ENCODE peak calls at places on chromosomes 11 and 22, in six cellular contexts. K is lung; M is Panc1; Y is HCT116; A is cardiac muscle cell; T is CD4-positive, CD25-positive, alpha-beta regulatory T cell. F is an unnamed sample.

GRCh38 chr11:119771210-119771770 is 42.3 kb upstream of the NECTIN1 start:
- DNase-seq in K (no peak), M (no peak), Y (no peak), A (no peak), T (no peak), F (no peak)

GRCh38 chr11:5992604-5993251 is 5.9 kb upstream of the OR52L1 start:
- DNase-seq in K (no peak), M (no peak), Y (peak; percentile 13), A (peak; percentile 16), T (no peak), F (peak; percentile 17)

GRCh38 chr11:122721964-122722266 is 66.4 kb downstream of the UBASH3B start:
- DNase-seq in K (no peak), M (no peak), Y (peak; percentile 16), A (peak; percentile 69), T (no peak), F (no peak)

GRCh38 chr11:61349189-61349751 is 12.4 kb downstream of the CYB561A3 start:
- DNase-seq in K (no peak), M (no peak), Y (no peak), A (no peak), T (no peak), F (no peak)

GRCh38 chr22:44394246-44395115 is 81.7 kb upstream of the SHISAL1 start:
- DNase-seq in K (no peak), M (no peak), Y (no peak), A (no peak), T (no peak), F (peak; percentile 5)

GRCh38 chr11:14454861-14455632 is 44.6 kb downstream of the COPB1 start:
- DNase-seq in K (no peak), M (peak; percentile 28), Y (no peak), A (peak; percentile 53), T (no peak), F (peak; percentile 22)

GRCh38 chr22:44329179-44329796 is 16.5 kb upstream of the SHISAL1 start:
- DNase-seq in K (no peak), M (no peak), Y (no peak), A (no peak), T (no peak), F (no peak)

GRCh38 chr11:2929880-2930704 is 872 bp upstream of the PHLDA2 start:
- DNase-seq in K (no peak), M (no peak), Y (peak; percentile 46), A (peak; percentile 33), T (no peak), F (peak; percentile 43)

GRCh38 chr11:121929581-121929980 is 186.4 kb downstream of the BLID start:
- DNase-seq in K (no peak), M (no peak), Y (no peak), A (peak; percentile 67), T (no peak), F (peak; percentile 66)

GRCh38 chr11:73201249-73201648 is 16.8 kb upstream of the P2RY2 start:
- DNase-seq in K (peak; percentile 73), M (no peak), Y (no peak), A (peak; percentile 70), T (no peak), F (no peak)

GRCh38 chr11:15723966-15724365 is 609.2 kb downstream of the INSC start:
- DNase-seq in K (no peak), M (no peak), Y (no peak), A (no peak), T (no peak), F (no peak)

GRCh38 chr11:72436667-72437066 is 2.3 kb upstream of the CLPB start:
- DNase-seq in K (no peak), M (no peak), Y (no peak), A (no peak), T (no peak), F (no peak)

GRCh38 chr11:134818531-134818930 is 406.5 kb upstream of the B3GAT1 start:
- DNase-seq in K (peak; percentile 1), M (no peak), Y (no peak), A (no peak), T (no peak), F (no peak)

GRCh38 chr11:130369713-130370112 is 55.0 kb upstream of the ZBTB44 start:
- DNase-seq in K (no peak), M (no peak), Y (no peak), A (no peak), T (no peak), F (no peak)

GRCh38 chr11:93519179-93519578 is 24.0 kb downstream of the SMCO4 start:
- DNase-seq in K (no peak), M (no peak), Y (no peak), A (no peak), T (no peak), F (no peak)

GRCh38 chr22:30609260-30610185 is 2.5 kb downstream of the TCN2 start:
- DNase-seq in K (peak; percentile 48), M (no peak), Y (no peak), A (peak; percentile 78), T (no peak), F (no peak)

GRCh38 chr11:45211732-45212131 is 65.3 kb downstream of the PRDM11 start:
- DNase-seq in K (no peak), M (no peak), Y (no peak), A (no peak), T (no peak), F (no peak)

GRCh38 chr11:106999203-106999602 is 19.1 kb downstream of the GUCY1A2 start:
- DNase-seq in K (no peak), M (no peak), Y (no peak), A (no peak), T (no peak), F (no peak)

GRCh38 chr11:3626250-3626960 is 15.4 kb downstream of the ART5 start:
- DNase-seq in K (peak; percentile 42), M (no peak), Y (no peak), A (no peak), T (no peak), F (no peak)

GRCh38 chr22:37848587-37849088 is 581 bp upstream of the EIF3L start:
- DNase-seq in K (no peak), M (no peak), Y (peak; percentile 31), A (peak; percentile 45), T (no peak), F (peak; percentile 21)

DNA sequence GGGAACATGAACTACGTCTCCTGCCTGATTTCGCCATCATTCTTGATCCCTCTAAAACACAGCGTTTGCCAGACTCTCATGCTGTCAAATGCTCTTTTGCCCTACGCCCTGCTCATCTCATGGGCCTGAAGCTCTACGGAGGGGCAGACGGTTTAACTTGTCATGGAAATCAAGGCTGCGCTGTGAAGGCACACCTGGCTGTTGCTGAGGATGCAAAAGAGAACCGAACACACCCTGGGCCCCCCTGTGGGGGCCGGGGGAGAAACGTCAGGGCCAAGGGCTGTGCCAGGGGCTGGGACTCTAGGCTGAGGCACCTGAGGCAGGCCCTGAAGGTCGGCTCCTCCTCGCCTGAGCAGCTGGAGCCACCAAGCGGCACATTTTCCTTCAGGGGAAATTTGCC is 957.2 kb downstream of the BRD1 start:
- DNase-seq in K (no peak), M (no peak), Y (no peak), A (no peak), T (no peak), F (no peak)
- H3K27me3 ChIP-seq in K (no peaks in the 10 kb centered on the region), M (peaks cover 3% of the 10 kb centered on the region), Y (peaks cover 34% of the 10 kb centered on the region), A (no peaks in the 10 kb centered on the region), T (no peaks in the 10 kb centered on the region), F (no peaks in the 10 kb centered on the region)

DNA sequence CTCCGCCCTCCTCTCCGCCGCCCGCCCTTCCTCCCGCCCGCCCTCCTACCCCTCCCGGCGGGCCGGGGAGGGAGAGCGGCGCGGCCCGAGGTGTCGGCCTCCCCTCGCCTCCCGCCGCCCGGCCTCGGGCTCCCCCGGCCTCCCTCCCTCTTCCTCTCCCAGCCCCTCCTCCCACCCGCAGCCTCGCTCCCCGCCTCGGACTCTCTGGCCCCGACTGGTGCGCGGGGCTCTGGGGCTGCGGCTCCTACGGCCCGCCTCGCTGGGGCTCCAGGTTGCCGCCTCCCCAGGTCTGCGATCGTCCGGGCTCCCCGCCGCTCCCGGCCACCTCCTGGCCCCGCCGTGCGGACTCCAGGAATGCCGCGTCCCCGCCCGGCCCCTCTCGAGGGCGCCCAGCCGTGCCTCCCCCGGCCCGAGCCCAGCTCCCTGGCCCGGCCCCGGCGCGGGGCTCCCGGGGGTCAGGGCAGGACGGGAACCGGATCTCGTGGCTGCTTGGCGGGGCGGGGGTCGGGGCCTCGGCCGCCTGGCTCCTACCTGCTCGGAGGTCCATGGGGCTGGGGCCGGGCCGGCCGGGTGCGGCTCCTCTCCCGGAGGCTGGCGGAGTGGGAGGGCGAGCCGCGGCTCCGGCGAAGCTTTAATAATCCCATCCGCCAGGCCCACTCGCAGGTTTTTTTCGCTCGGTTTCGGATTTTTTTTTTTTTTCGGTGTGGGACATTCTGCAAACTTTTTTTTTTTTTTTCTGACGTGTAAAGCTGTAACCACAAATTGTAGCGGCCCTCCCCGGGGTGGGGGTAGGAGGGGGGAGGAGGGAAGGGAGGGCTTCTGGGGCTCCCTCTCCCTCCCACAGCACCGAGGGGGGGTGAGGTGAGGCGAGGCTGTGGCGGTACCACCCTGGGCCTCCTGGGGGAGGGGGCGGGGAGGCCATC is at the start of gene CLCF1:
- DNase-seq in K (peak; percentile 75), M (no peak), Y (no peak), A (peak; percentile 88), T (peak; percentile 83), F (peak; percentile 58)
- H3K27me3 ChIP-seq in K (no peaks in the 10 kb centered on the region), M (no peaks in the 10 kb centered on the region), Y (no peaks in the 10 kb centered on the region), A (peaks cover 41% of the 10 kb centered on the region), T (no peaks in the 10 kb centered on the region), F (peaks cover 3% of the 10 kb centered on the region)

GRCh38 chr11:94544582-94544831 is 786 bp downstream of the FUT4 start:
- DNase-seq in K (no peak), M (no peak), Y (no peak), A (no peak), T (no peak), F (no peak)

GRCh38 chr11:94546886-94547285 is 3.2 kb downstream of the FUT4 start:
- DNase-seq in K (no peak), M (no peak), Y (no peak), A (no peak), T (no peak), F (peak; percentile 17)

GRCh38 chr11:94543695-94544581 is at the start of gene FUT4:
- DNase-seq in K (peak; percentile 92), M (no peak), Y (peak; percentile 82), A (peak; percentile 90), T (peak; percentile 56), F (peak; percentile 90)

GRCh38 chr11:94544832-94545640 is 1.3 kb downstream of the FUT4 start:
- DNase-seq in K (no peak), M (no peak), Y (no peak), A (peak; percentile 29), T (no peak), F (peak; percentile 45)

DNA sequence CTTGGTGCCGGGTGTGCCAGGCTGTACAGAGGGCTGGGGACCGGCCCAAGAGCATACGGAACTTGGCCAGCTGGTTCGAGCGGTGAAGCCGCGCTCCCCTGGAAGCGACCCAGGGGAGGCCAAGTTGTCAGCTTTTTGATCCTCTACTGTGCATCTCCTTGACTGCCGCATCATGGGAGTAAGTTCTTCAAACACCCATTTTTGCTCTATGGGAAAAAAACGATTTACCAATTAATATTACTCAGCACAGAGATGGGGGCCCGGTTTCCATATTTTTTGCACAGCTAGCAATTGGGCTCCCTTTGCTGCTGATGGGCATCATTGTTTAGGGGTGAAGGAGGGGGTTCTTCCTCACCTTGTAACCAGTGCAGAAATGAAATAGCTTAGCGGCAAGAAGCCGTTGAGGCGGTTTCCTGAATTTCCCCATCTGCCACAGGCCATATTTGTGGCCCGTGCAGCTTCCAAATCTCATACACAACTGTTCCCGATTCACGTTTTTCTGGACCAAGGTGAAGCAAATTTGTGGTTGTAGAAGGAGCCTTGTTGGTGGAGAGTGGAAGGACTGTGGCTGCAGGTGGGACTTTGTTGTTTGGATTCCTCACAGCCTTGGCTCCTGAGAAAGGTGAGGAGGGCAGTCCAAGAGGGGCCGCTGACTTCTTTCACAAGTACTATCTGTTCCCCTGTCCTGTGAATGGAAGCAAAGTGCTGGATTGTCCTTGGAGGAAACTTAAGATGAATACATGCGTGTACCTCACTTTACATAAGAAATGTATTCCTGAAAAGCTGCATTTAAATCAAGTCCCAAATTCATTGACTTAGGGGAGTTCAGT is 2.1 kb downstream of the FUT4 start:
- DNase-seq in K (no peak), M (no peak), Y (no peak), A (no peak), T (no peak), F (peak; percentile 33)
- H3K27me3 ChIP-seq in K (no peaks in the 10 kb centered on the region), M (no peaks in the 10 kb centered on the region), Y (no peaks in the 10 kb centered on the region), A (peaks cover 13% of the 10 kb centered on the region), T (no peaks in the 10 kb centered on the region), F (no peaks in the 10 kb centered on the region)

GRCh38 chr11:117794772-117795629 is 2.0 kb downstream of the DSCAML1 start:
- DNase-seq in K (no peak), M (no peak), Y (no peak), A (no peak), T (no peak), F (no peak)
- H3K27me3 ChIP-seq in K (no peaks in the 10 kb centered on the region), M (peaks cover 32% of the 10 kb centered on the region), Y (peaks cover 14% of the 10 kb centered on the region), A (peaks cover 88% of the 10 kb centered on the region), T (peaks cover 24% of the 10 kb centered on the region), F (peaks cover 61% of the 10 kb centered on the region)

F was measured in HAP-1.